ENCODE peak calls at places on chromosomes 5 and 9, in ten cellular contexts. One of them, this sample, is unnamed.
A peak's percentile ranks its signal among the peaks of the same experiment; 100 is the strongest.

GRCh38 chr5:55143624-55144023 is 16.3 kb upstream of the GPX8 start:
- DNase-seq in thyroid gland: no peak
- DNase-seq in colonic mucosa: no peak
- DNase-seq in dorsolateral prefrontal cortex: no peak
- DNase-seq in CD4-positive, alpha-beta T cell: no peak
- DNase-seq in NCI-H1092: no peak
- DNase-seq in stimulated activated CD4-positive, alpha-beta T cell treated with anti-CD3 and anti-CD28 coated beads, Interleukin-1b, Interleukin-23, amount 100 ng/mL, for 48 hours: no peak
- DNase-seq in heart left ventricle: no peak
- DNase-seq in upper lobe of right lung: no peak
- DNase-seq in right atrium auricular region: no peak
- DNase-seq in this sample: no peak

GRCh38 chr5:59236996-59237395 is 654.1 kb downstream of the RAB3C start:
- DNase-seq in thyroid gland: no peak
- DNase-seq in colonic mucosa: no peak
- DNase-seq in dorsolateral prefrontal cortex: no peak
- DNase-seq in CD4-positive, alpha-beta T cell: no peak
- DNase-seq in NCI-H1092: no peak
- DNase-seq in stimulated activated CD4-positive, alpha-beta T cell treated with anti-CD3 and anti-CD28 coated beads, Interleukin-1b, Interleukin-23, amount 100 ng/mL, for 48 hours: no peak
- DNase-seq in heart left ventricle: no peak
- DNase-seq in upper lobe of right lung: no peak
- DNase-seq in right atrium auricular region: no peak
- DNase-seq in this sample: no peak

GRCh38 chr5:91645347-91645746 is 262.2 kb upstream of the ARRDC3 start:
- DNase-seq in thyroid gland: no peak
- DNase-seq in colonic mucosa: no peak
- DNase-seq in dorsolateral prefrontal cortex: no peak
- DNase-seq in CD4-positive, alpha-beta T cell: no peak
- DNase-seq in NCI-H1092: no peak
- DNase-seq in stimulated activated CD4-positive, alpha-beta T cell treated with anti-CD3 and anti-CD28 coated beads, Interleukin-1b, Interleukin-23, amount 100 ng/mL, for 48 hours: no peak
- DNase-seq in heart left ventricle: no peak
- DNase-seq in upper lobe of right lung: no peak
- DNase-seq in right atrium auricular region: no peak
- DNase-seq in this sample: no peak

GRCh38 chr5:14190194-14191164 is 47.3 kb downstream of the TRIO start:
- DNase-seq in thyroid gland: no peak
- DNase-seq in colonic mucosa: no peak
- DNase-seq in dorsolateral prefrontal cortex: peak; percentile 48
- DNase-seq in CD4-positive, alpha-beta T cell: no peak
- DNase-seq in NCI-H1092: no peak
- DNase-seq in stimulated activated CD4-positive, alpha-beta T cell treated with anti-CD3 and anti-CD28 coated beads, Interleukin-1b, Interleukin-23, amount 100 ng/mL, for 48 hours: no peak
- DNase-seq in heart left ventricle: no peak
- DNase-seq in upper lobe of right lung: no peak
- DNase-seq in right atrium auricular region: no peak
- DNase-seq in this sample: no peak

GRCh38 chr5:136809382-136809781 is 444.0 kb upstream of the TRPC7 start:
- DNase-seq in thyroid gland: no peak
- DNase-seq in colonic mucosa: no peak
- DNase-seq in dorsolateral prefrontal cortex: no peak
- DNase-seq in CD4-positive, alpha-beta T cell: no peak
- DNase-seq in NCI-H1092: no peak
- DNase-seq in stimulated activated CD4-positive, alpha-beta T cell treated with anti-CD3 and anti-CD28 coated beads, Interleukin-1b, Interleukin-23, amount 100 ng/mL, for 48 hours: no peak
- DNase-seq in heart left ventricle: no peak
- DNase-seq in upper lobe of right lung: no peak
- DNase-seq in right atrium auricular region: no peak
- DNase-seq in this sample: no peak

GRCh38 chr9:133478851-133479711 is at the start of gene SLC2A6:
- DNase-seq in thyroid gland: peak; percentile 86
- DNase-seq in colonic mucosa: peak; percentile 84
- DNase-seq in dorsolateral prefrontal cortex: peak; percentile 92
- DNase-seq in CD4-positive, alpha-beta T cell: peak; percentile 57
- DNase-seq in NCI-H1092: peak; percentile 83
- DNase-seq in stimulated activated CD4-positive, alpha-beta T cell treated with anti-CD3 and anti-CD28 coated beads, Interleukin-1b, Interleukin-23, amount 100 ng/mL, for 48 hours: peak; percentile 76
- DNase-seq in heart left ventricle: peak; percentile 88
- DNase-seq in upper lobe of right lung: peak; percentile 93
- DNase-seq in right atrium auricular region: peak; percentile 89
- DNase-seq in this sample: no peak

GRCh38 chr5:168346417-168346816 is 55.0 kb downstream of the WWC1 start:
- DNase-seq in thyroid gland: peak; percentile 56
- DNase-seq in colonic mucosa: peak; percentile 47
- DNase-seq in dorsolateral prefrontal cortex: no peak
- DNase-seq in CD4-positive, alpha-beta T cell: no peak
- DNase-seq in NCI-H1092: no peak
- DNase-seq in stimulated activated CD4-positive, alpha-beta T cell treated with anti-CD3 and anti-CD28 coated beads, Interleukin-1b, Interleukin-23, amount 100 ng/mL, for 48 hours: no peak
- DNase-seq in heart left ventricle: no peak
- DNase-seq in upper lobe of right lung: no peak
- DNase-seq in right atrium auricular region: no peak
- DNase-seq in this sample: no peak

GRCh38 chr9:61671276-61671973 is 481.6 kb downstream of the SPATA31A7 start:
- DNase-seq in thyroid gland: no peak
- DNase-seq in colonic mucosa: no peak
- DNase-seq in dorsolateral prefrontal cortex: no peak
- DNase-seq in CD4-positive, alpha-beta T cell: no peak
- DNase-seq in NCI-H1092: no peak
- DNase-seq in stimulated activated CD4-positive, alpha-beta T cell treated with anti-CD3 and anti-CD28 coated beads, Interleukin-1b, Interleukin-23, amount 100 ng/mL, for 48 hours: no peak
- DNase-seq in heart left ventricle: no peak
- DNase-seq in upper lobe of right lung: peak; percentile 61
- DNase-seq in right atrium auricular region: peak; percentile 30
- DNase-seq in this sample: no peak

GRCh38 chr5:172090976-172091547 is 84.6 kb upstream of the FBXW11 start:
- DNase-seq in thyroid gland: no peak
- DNase-seq in colonic mucosa: no peak
- DNase-seq in dorsolateral prefrontal cortex: no peak
- DNase-seq in CD4-positive, alpha-beta T cell: no peak
- DNase-seq in NCI-H1092: no peak
- DNase-seq in stimulated activated CD4-positive, alpha-beta T cell treated with anti-CD3 and anti-CD28 coated beads, Interleukin-1b, Interleukin-23, amount 100 ng/mL, for 48 hours: no peak
- DNase-seq in heart left ventricle: no peak
- DNase-seq in upper lobe of right lung: no peak
- DNase-seq in right atrium auricular region: no peak
- DNase-seq in this sample: no peak

GRCh38 chr9:33076031-33076359 is 479 bp downstream of the SMU1 start:
- DNase-seq in thyroid gland: no peak
- DNase-seq in colonic mucosa: no peak
- DNase-seq in dorsolateral prefrontal cortex: no peak
- DNase-seq in CD4-positive, alpha-beta T cell: no peak
- DNase-seq in NCI-H1092: no peak
- DNase-seq in stimulated activated CD4-positive, alpha-beta T cell treated with anti-CD3 and anti-CD28 coated beads, Interleukin-1b, Interleukin-23, amount 100 ng/mL, for 48 hours: no peak
- DNase-seq in heart left ventricle: no peak
- DNase-seq in upper lobe of right lung: no peak
- DNase-seq in right atrium auricular region: no peak
- DNase-seq in this sample: no peak

GRCh38 chr5:3011764-3012017 is 260.2 kb upstream of the IRX2 start:
- DNase-seq in thyroid gland: no peak
- DNase-seq in colonic mucosa: no peak
- DNase-seq in dorsolateral prefrontal cortex: no peak
- DNase-seq in CD4-positive, alpha-beta T cell: no peak
- DNase-seq in NCI-H1092: no peak
- DNase-seq in stimulated activated CD4-positive, alpha-beta T cell treated with anti-CD3 and anti-CD28 coated beads, Interleukin-1b, Interleukin-23, amount 100 ng/mL, for 48 hours: no peak
- DNase-seq in heart left ventricle: no peak
- DNase-seq in upper lobe of right lung: no peak
- DNase-seq in right atrium auricular region: no peak
- DNase-seq in this sample: no peak

GRCh38 chr9:127805620-127806019 is 2.9 kb downstream of the FPGS start:
- DNase-seq in thyroid gland: no peak
- DNase-seq in colonic mucosa: peak; percentile 49
- DNase-seq in dorsolateral prefrontal cortex: no peak
- DNase-seq in CD4-positive, alpha-beta T cell: no peak
- DNase-seq in NCI-H1092: no peak
- DNase-seq in stimulated activated CD4-positive, alpha-beta T cell treated with anti-CD3 and anti-CD28 coated beads, Interleukin-1b, Interleukin-23, amount 100 ng/mL, for 48 hours: peak; percentile 41
- DNase-seq in heart left ventricle: no peak
- DNase-seq in upper lobe of right lung: no peak
- DNase-seq in right atrium auricular region: no peak
- DNase-seq in this sample: no peak

GRCh38 chr9:21801683-21802417 is 586 bp upstream of the MTAP start:
- DNase-seq in thyroid gland: peak; percentile 81
- DNase-seq in colonic mucosa: peak; percentile 71
- DNase-seq in dorsolateral prefrontal cortex: peak; percentile 59
- DNase-seq in CD4-positive, alpha-beta T cell: no peak
- DNase-seq in NCI-H1092: peak; percentile 84
- DNase-seq in stimulated activated CD4-positive, alpha-beta T cell treated with anti-CD3 and anti-CD28 coated beads, Interleukin-1b, Interleukin-23, amount 100 ng/mL, for 48 hours: no peak
- DNase-seq in heart left ventricle: peak; percentile 67
- DNase-seq in upper lobe of right lung: peak; percentile 89
- DNase-seq in right atrium auricular region: peak; percentile 72
- DNase-seq in this sample: no peak

GRCh38 chr5:144028058-144028457 is 142.4 kb downstream of the YIPF5 start:
- DNase-seq in thyroid gland: no peak
- DNase-seq in colonic mucosa: no peak
- DNase-seq in dorsolateral prefrontal cortex: peak; percentile 30
- DNase-seq in CD4-positive, alpha-beta T cell: no peak
- DNase-seq in NCI-H1092: peak; percentile 12
- DNase-seq in stimulated activated CD4-positive, alpha-beta T cell treated with anti-CD3 and anti-CD28 coated beads, Interleukin-1b, Interleukin-23, amount 100 ng/mL, for 48 hours: no peak
- DNase-seq in heart left ventricle: peak; percentile 39
- DNase-seq in upper lobe of right lung: no peak
- DNase-seq in right atrium auricular region: no peak
- DNase-seq in this sample: no peak

GRCh38 chr5:104061707-104062106 is 499.1 kb upstream of the NUDT12 start:
- DNase-seq in thyroid gland: no peak
- DNase-seq in colonic mucosa: no peak
- DNase-seq in dorsolateral prefrontal cortex: no peak
- DNase-seq in CD4-positive, alpha-beta T cell: no peak
- DNase-seq in NCI-H1092: no peak
- DNase-seq in stimulated activated CD4-positive, alpha-beta T cell treated with anti-CD3 and anti-CD28 coated beads, Interleukin-1b, Interleukin-23, amount 100 ng/mL, for 48 hours: no peak
- DNase-seq in heart left ventricle: no peak
- DNase-seq in upper lobe of right lung: no peak
- DNase-seq in right atrium auricular region: no peak
- DNase-seq in this sample: no peak

GRCh38 chr9:20307662-20308061 is 314.6 kb downstream of the MLLT3 start:
- DNase-seq in thyroid gland: no peak
- DNase-seq in colonic mucosa: no peak
- DNase-seq in dorsolateral prefrontal cortex: no peak
- DNase-seq in CD4-positive, alpha-beta T cell: no peak
- DNase-seq in NCI-H1092: peak; percentile 6
- DNase-seq in stimulated activated CD4-positive, alpha-beta T cell treated with anti-CD3 and anti-CD28 coated beads, Interleukin-1b, Interleukin-23, amount 100 ng/mL, for 48 hours: no peak
- DNase-seq in heart left ventricle: no peak
- DNase-seq in upper lobe of right lung: no peak
- DNase-seq in right atrium auricular region: no peak
- DNase-seq in this sample: no peak

GRCh38 chr5:76363385-76364261 is 39.5 kb upstream of the IQGAP2 start:
- DNase-seq in thyroid gland: peak; percentile 30
- DNase-seq in colonic mucosa: peak; percentile 84
- DNase-seq in dorsolateral prefrontal cortex: no peak
- DNase-seq in CD4-positive, alpha-beta T cell: no peak
- DNase-seq in NCI-H1092: no peak
- DNase-seq in stimulated activated CD4-positive, alpha-beta T cell treated with anti-CD3 and anti-CD28 coated beads, Interleukin-1b, Interleukin-23, amount 100 ng/mL, for 48 hours: no peak
- DNase-seq in heart left ventricle: no peak
- DNase-seq in upper lobe of right lung: no peak
- DNase-seq in right atrium auricular region: no peak
- DNase-seq in this sample: no peak

GRCh38 chr5:32506809-32507208 is 62.3 kb upstream of the ZFR start:
- DNase-seq in thyroid gland: no peak
- DNase-seq in colonic mucosa: no peak
- DNase-seq in dorsolateral prefrontal cortex: no peak
- DNase-seq in CD4-positive, alpha-beta T cell: no peak
- DNase-seq in NCI-H1092: no peak
- DNase-seq in stimulated activated CD4-positive, alpha-beta T cell treated with anti-CD3 and anti-CD28 coated beads, Interleukin-1b, Interleukin-23, amount 100 ng/mL, for 48 hours: no peak
- DNase-seq in heart left ventricle: no peak
- DNase-seq in upper lobe of right lung: no peak
- DNase-seq in right atrium auricular region: no peak
- DNase-seq in this sample: no peak

GRCh38 chr9:116404228-116404627 is 250.6 kb downstream of the PAPPA start:
- DNase-seq in thyroid gland: no peak
- DNase-seq in colonic mucosa: no peak
- DNase-seq in dorsolateral prefrontal cortex: no peak
- DNase-seq in CD4-positive, alpha-beta T cell: no peak
- DNase-seq in NCI-H1092: no peak
- DNase-seq in stimulated activated CD4-positive, alpha-beta T cell treated with anti-CD3 and anti-CD28 coated beads, Interleukin-1b, Interleukin-23, amount 100 ng/mL, for 48 hours: no peak
- DNase-seq in heart left ventricle: no peak
- DNase-seq in upper lobe of right lung: no peak
- DNase-seq in right atrium auricular region: no peak
- DNase-seq in this sample: no peak

GRCh38 chr5:33261305-33261704 is 179.5 kb upstream of the TARS1 start:
- DNase-seq in thyroid gland: no peak
- DNase-seq in colonic mucosa: no peak
- DNase-seq in dorsolateral prefrontal cortex: no peak
- DNase-seq in CD4-positive, alpha-beta T cell: no peak
- DNase-seq in NCI-H1092: no peak
- DNase-seq in stimulated activated CD4-positive, alpha-beta T cell treated with anti-CD3 and anti-CD28 coated beads, Interleukin-1b, Interleukin-23, amount 100 ng/mL, for 48 hours: no peak
- DNase-seq in heart left ventricle: no peak
- DNase-seq in upper lobe of right lung: no peak
- DNase-seq in right atrium auricular region: no peak
- DNase-seq in this sample: no peak

GRCh38 chr5:34003941-34004340 is 3.9 kb downstream of the AMACR start:
- DNase-seq in thyroid gland: no peak
- DNase-seq in colonic mucosa: no peak
- DNase-seq in dorsolateral prefrontal cortex: no peak
- DNase-seq in CD4-positive, alpha-beta T cell: no peak
- DNase-seq in NCI-H1092: no peak
- DNase-seq in stimulated activated CD4-positive, alpha-beta T cell treated with anti-CD3 and anti-CD28 coated beads, Interleukin-1b, Interleukin-23, amount 100 ng/mL, for 48 hours: no peak
- DNase-seq in heart left ventricle: no peak
- DNase-seq in upper lobe of right lung: no peak
- DNase-seq in right atrium auricular region: no peak
- DNase-seq in this sample: no peak

GRCh38 chr5:139103762-139104161 is 94.4 kb downstream of the SIL1 start:
- DNase-seq in thyroid gland: no peak
- DNase-seq in colonic mucosa: no peak
- DNase-seq in dorsolateral prefrontal cortex: no peak
- DNase-seq in CD4-positive, alpha-beta T cell: no peak
- DNase-seq in NCI-H1092: no peak
- DNase-seq in stimulated activated CD4-positive, alpha-beta T cell treated with anti-CD3 and anti-CD28 coated beads, Interleukin-1b, Interleukin-23, amount 100 ng/mL, for 48 hours: no peak
- DNase-seq in heart left ventricle: no peak
- DNase-seq in upper lobe of right lung: no peak
- DNase-seq in right atrium auricular region: no peak
- DNase-seq in this sample: no peak

GRCh38 chr5:60196382-60197113 is 303.0 kb upstream of the PDE4D start:
- DNase-seq in thyroid gland: no peak
- DNase-seq in colonic mucosa: no peak
- DNase-seq in dorsolateral prefrontal cortex: peak; percentile 34
- DNase-seq in CD4-positive, alpha-beta T cell: no peak
- DNase-seq in NCI-H1092: no peak
- DNase-seq in stimulated activated CD4-positive, alpha-beta T cell treated with anti-CD3 and anti-CD28 coated beads, Interleukin-1b, Interleukin-23, amount 100 ng/mL, for 48 hours: no peak
- DNase-seq in heart left ventricle: peak; percentile 10
- DNase-seq in upper lobe of right lung: no peak
- DNase-seq in right atrium auricular region: no peak
- DNase-seq in this sample: no peak

GRCh38 chr9:95691435-95691834 is 174.7 kb upstream of the PTCH1 start:
- DNase-seq in thyroid gland: no peak
- DNase-seq in colonic mucosa: no peak
- DNase-seq in dorsolateral prefrontal cortex: no peak
- DNase-seq in CD4-positive, alpha-beta T cell: no peak
- DNase-seq in NCI-H1092: no peak
- DNase-seq in stimulated activated CD4-positive, alpha-beta T cell treated with anti-CD3 and anti-CD28 coated beads, Interleukin-1b, Interleukin-23, amount 100 ng/mL, for 48 hours: no peak
- DNase-seq in heart left ventricle: no peak
- DNase-seq in upper lobe of right lung: no peak
- DNase-seq in right atrium auricular region: no peak
- DNase-seq in this sample: no peak

GRCh38 chr5:81245871-81246235 is 12.7 kb downstream of the CKMT2 start:
- DNase-seq in thyroid gland: no peak
- DNase-seq in colonic mucosa: no peak
- DNase-seq in dorsolateral prefrontal cortex: no peak
- DNase-seq in CD4-positive, alpha-beta T cell: no peak
- DNase-seq in NCI-H1092: no peak
- DNase-seq in stimulated activated CD4-positive, alpha-beta T cell treated with anti-CD3 and anti-CD28 coated beads, Interleukin-1b, Interleukin-23, amount 100 ng/mL, for 48 hours: no peak
- DNase-seq in heart left ventricle: no peak
- DNase-seq in upper lobe of right lung: no peak
- DNase-seq in right atrium auricular region: no peak
- DNase-seq in this sample: no peak

GRCh38 chr5:23007762-23008161 is 154.6 kb upstream of the CDH12 start:
- DNase-seq in thyroid gland: no peak
- DNase-seq in colonic mucosa: no peak
- DNase-seq in dorsolateral prefrontal cortex: no peak
- DNase-seq in CD4-positive, alpha-beta T cell: no peak
- DNase-seq in NCI-H1092: no peak
- DNase-seq in stimulated activated CD4-positive, alpha-beta T cell treated with anti-CD3 and anti-CD28 coated beads, Interleukin-1b, Interleukin-23, amount 100 ng/mL, for 48 hours: no peak
- DNase-seq in heart left ventricle: no peak
- DNase-seq in upper lobe of right lung: no peak
- DNase-seq in right atrium auricular region: no peak
- DNase-seq in this sample: no peak

GRCh38 chr5:150065346-150065745 is 21.0 kb downstream of the CSF1R start:
- DNase-seq in thyroid gland: no peak
- DNase-seq in colonic mucosa: no peak
- DNase-seq in dorsolateral prefrontal cortex: no peak
- DNase-seq in CD4-positive, alpha-beta T cell: no peak
- DNase-seq in NCI-H1092: no peak
- DNase-seq in stimulated activated CD4-positive, alpha-beta T cell treated with anti-CD3 and anti-CD28 coated beads, Interleukin-1b, Interleukin-23, amount 100 ng/mL, for 48 hours: no peak
- DNase-seq in heart left ventricle: peak; percentile 49
- DNase-seq in upper lobe of right lung: no peak
- DNase-seq in right atrium auricular region: no peak
- DNase-seq in this sample: no peak

GRCh38 chr9:88258012-88258411 is 119.7 kb upstream of the SPATA31C2 start:
- DNase-seq in thyroid gland: peak; percentile 29
- DNase-seq in colonic mucosa: no peak
- DNase-seq in dorsolateral prefrontal cortex: no peak
- DNase-seq in CD4-positive, alpha-beta T cell: no peak
- DNase-seq in NCI-H1092: no peak
- DNase-seq in stimulated activated CD4-positive, alpha-beta T cell treated with anti-CD3 and anti-CD28 coated beads, Interleukin-1b, Interleukin-23, amount 100 ng/mL, for 48 hours: no peak
- DNase-seq in heart left ventricle: peak; percentile 53
- DNase-seq in upper lobe of right lung: no peak
- DNase-seq in right atrium auricular region: no peak
- DNase-seq in this sample: no peak

This sample was measured in GF-D8.